ENCODE peak calls at places on chromosomes 16 and 17, in four cellular contexts. P is IMR-90, Q is uterus, L is OCI-LY7. M is an unnamed sample.

GRCh38 chr16:13231365-13231764 is 330.0 kb downstream of the SHISA9 start:
- DNase-seq in L (no peak), Q (no peak), P (no peak), M (no peak)

GRCh38 chr17:956905-957304 is 22.7 kb downstream of the NXN start:
- DNase-seq in L (no peak), P (no peak), Q (peak; percentile 68), M (no peak)

GRCh38 chr16:21626659-21627277 is 25.6 kb downstream of the IGSF6 start:
- DNase-seq in L (peak; percentile 14), Q (peak; percentile 85), P (peak; percentile 88), M (no peak)

GRCh38 chr16:84654998-84655397 is 6.7 kb downstream of the KLHL36 start:
- DNase-seq in L (no peak), Q (no peak), P (no peak), M (no peak)

GRCh38 chr16:27495191-27495590 is 54.5 kb downstream of the GTF3C1 start:
- DNase-seq in P (peak; percentile 85), Q (peak; percentile 54), L (no peak), M (no peak)

GRCh38 chr16:69937465-69937951 is 13.6 kb upstream of the CLEC18A start:
- DNase-seq in P (no peak), L (no peak), Q (no peak), M (no peak)

GRCh38 chr16:89020925-89021595 is 44.1 kb upstream of the CBFA2T3 start:
- DNase-seq in L (no peak), Q (no peak), P (no peak), M (peak; percentile 29)

GRCh38 chr16:11498683-11499082 is 88.0 kb downstream of the LITAF start:
- DNase-seq in P (no peak), Q (no peak), L (peak; percentile 34), M (no peak)

GRCh38 chr17:31313982-31314787 is at the start of gene EVI2B:
- DNase-seq in P (peak; percentile 64), Q (no peak), L (peak; percentile 87), M (no peak)

GRCh38 chr16:11596572-11597226 is 10.0 kb upstream of the LITAF start:
- DNase-seq in P (no peak), Q (no peak), L (no peak), M (no peak)

GRCh38 chr16:12439443-12440232 is 364.0 kb downstream of the CPPED1 start:
- DNase-seq in L (no peak), P (no peak), Q (no peak), M (no peak)

GRCh38 chr17:43834106-43834505 is 1.2 kb upstream of the MPP3 start:
- DNase-seq in Q (peak; percentile 37), P (peak; percentile 25), L (no peak), M (no peak)

GRCh38 chr17:4329838-4330237 is 36.6 kb downstream of the UBE2G1 start:
- DNase-seq in L (no peak), Q (no peak), P (peak; percentile 99), M (no peak)

GRCh38 chr17:17545031-17545820 is 46.3 kb downstream of the PEMT start:
- DNase-seq in L (no peak), P (peak; percentile 57), Q (no peak), M (no peak)

GRCh38 chr16:48592839-48593429 is 17.0 kb downstream of the N4BP1 start:
- DNase-seq in Q (no peak), L (peak; percentile 50), P (no peak), M (no peak)

GRCh38 chr16:86901483-86901882 is 323.1 kb downstream of the FOXL1 start:
- DNase-seq in Q (no peak), L (no peak), P (peak; percentile 72), M (no peak)

GRCh38 chr16:11696266-11697012 is 28.2 kb downstream of the SNN start:
- DNase-seq in Q (no peak), L (no peak), P (no peak), M (no peak)

GRCh38 chr16:31348578-31348977 is 6.4 kb upstream of the ITGAX start:
- DNase-seq in L (no peak), Q (no peak), P (no peak), M (no peak)
- H3K4me1 ChIP-seq in L (peaks cover 6% of the 10 kb centered on the region), Q (no peaks in the 10 kb centered on the region), P (no peaks in the 10 kb centered on the region), M (no peaks in the 10 kb centered on the region)

DNA sequence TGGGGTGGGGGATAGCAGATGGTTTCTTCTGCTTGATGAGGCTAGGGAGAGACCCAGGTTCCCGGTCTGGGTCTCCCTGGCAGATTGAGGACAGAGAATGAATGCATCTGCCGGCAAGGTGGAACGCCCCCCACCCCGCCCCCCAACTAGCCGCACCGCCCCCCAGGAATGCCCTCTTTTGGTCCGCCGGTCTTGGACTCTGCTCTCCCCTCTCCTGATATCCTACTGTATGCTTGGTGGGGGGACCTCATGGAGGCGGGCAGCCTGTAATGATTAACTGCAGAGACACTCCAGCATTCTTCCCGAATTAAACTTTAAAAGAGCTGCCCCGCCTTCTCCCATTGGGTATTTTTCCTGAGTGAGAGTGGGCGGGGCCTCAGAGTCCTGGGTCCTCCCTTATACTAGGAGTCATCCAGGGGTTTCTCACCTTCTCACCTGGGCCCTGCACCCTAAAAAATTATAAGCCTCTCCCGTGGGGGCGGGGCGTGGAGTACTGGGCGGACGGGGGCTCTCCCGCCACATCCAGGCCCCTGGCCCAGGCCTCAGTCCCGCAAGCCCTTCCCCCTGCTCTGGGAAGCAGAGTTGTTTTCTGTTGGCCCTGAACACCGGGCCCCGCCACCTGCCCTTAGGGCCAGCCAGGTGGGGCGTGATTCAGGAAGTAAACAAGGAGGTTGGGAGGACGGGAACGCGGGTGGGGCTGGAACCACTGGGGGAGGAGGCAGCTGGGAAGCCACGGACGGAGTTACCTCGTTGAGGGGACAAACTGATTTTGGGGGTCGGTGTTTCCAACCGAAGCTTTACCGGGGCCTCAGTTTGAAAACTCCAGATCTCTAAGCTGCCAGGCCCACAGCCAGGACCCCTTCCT is 1.5 kb downstream of the GRB7 start:
- DNase-seq in Q (peak; percentile 69), L (peak; percentile 45), P (no peak), M (peak; percentile 87)
- H3K27ac ChIP-seq in Q (peak overlapping the region; percentile 74), L (no peak overlapping the region), P (no peak overlapping the region), M (peak overlapping the region; percentile 91)

DNA sequence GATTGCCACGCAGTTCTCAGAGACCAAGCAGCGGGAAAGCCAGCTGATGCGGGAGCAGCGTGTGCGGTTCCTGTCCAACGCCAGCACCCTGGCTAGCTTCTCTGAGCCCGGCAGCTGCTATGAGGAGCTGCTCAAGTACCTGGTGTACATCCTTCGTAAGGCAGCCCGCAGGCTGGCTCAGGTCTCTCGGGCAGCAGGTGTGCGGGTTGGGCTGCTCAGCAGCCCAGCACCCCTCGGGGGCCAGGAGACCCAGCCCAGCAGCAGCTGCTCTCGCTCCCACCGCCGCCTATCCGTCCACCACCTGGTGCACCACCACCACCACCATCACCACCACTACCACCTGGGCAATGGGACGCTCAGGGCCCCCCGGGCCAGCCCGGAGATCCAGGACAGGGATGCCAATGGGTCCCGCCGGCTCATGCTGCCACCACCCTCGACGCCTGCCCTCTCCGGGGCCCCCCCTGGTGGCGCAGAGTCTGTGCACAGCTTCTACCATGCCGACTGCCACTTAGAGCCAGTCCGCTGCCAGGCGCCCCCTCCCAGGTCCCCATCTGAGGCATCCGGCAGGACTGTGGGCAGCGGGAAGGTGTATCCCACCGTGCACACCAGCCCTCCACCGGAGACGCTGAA is 15.2 kb downstream of the CACNA1G start:
- DNase-seq in Q (no peak), L (no peak), P (no peak), M (no peak)
- TF ChIP-seq CTCF in Q (no peak), L (peak; percentile 22), P (no peak), M (no peak)

DNA sequence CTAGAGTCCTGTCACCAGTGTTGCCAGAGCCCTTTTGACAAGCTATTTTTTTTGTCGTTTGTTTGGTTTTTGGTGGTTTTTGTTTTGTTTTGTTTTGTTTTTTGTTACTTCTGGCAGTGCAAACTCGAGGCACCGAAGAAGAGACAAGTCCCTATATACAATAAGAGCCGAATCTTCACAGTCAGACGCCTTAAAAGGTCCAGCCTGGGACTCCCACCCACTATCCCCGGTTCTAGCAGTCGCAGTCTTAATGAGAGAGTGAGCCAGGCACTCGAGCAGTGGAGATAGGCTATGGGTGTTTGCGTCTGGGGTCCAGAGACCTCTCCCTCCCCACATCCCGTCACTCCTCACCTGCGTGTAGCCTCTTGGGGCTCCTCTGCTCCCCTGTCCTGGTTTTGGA is 1.9 kb downstream of the OR1F1 start:
- DNase-seq in Q (no peak), P (no peak), L (no peak), M (no peak)
- H3K4me1 ChIP-seq in Q (no peaks in the 10 kb centered on the region), P (peaks cover 2% of the 10 kb centered on the region), L (no peaks in the 10 kb centered on the region), M (no peaks in the 10 kb centered on the region)

GRCh38 chr17:7674934-7675333 is 12.4 kb downstream of the TP53 start:
- DNase-seq in Q (no peak), L (no peak), P (no peak), M (no peak)
- H3K27ac ChIP-seq in Q (no peak overlapping the region), L (no peak overlapping the region), P (no peak overlapping the region), M (no peak overlapping the region)

GRCh38 chr17:78444392-78444791 is 65.9 kb downstream of the PGS1 start:
- DNase-seq in Q (no peak), L (no peak), P (no peak), M (no peak)

GRCh38 chr17:78450696-78451344 is 72.4 kb downstream of the PGS1 start:
- DNase-seq in L (peak; percentile 15), Q (no peak), P (no peak), M (no peak)

GRCh38 chr17:78449983-78450382 is 71.5 kb downstream of the PGS1 start:
- DNase-seq in P (no peak), L (no peak), Q (no peak), M (no peak)

GRCh38 chr17:78446833-78447232 is 68.4 kb downstream of the PGS1 start:
- DNase-seq in Q (no peak), L (no peak), P (no peak), M (no peak)

GRCh38 chr17:78448356-78448993 is 70.0 kb downstream of the PGS1 start:
- DNase-seq in L (no peak), Q (no peak), P (no peak), M (no peak)
- TF ChIP-seq CTCF in L (peak; percentile 65), Q (no peak), P (no peak), M (no peak)